ENCODE peak calls at places on chromosomes 5 and 9, in six cellular contexts. N, I, U, D, X and O are unnamed samples.

GRCh38 chr9:73152953-73153352 is 1.3 kb downstream of the ANXA1 start:
- DNase-seq in N (no peak), I (no peak), U (no peak), D (no peak), X (no peak), O (no peak)

GRCh38 chr9:128324401-128324800 is 1.8 kb downstream of the COQ4 start:
- DNase-seq in N (no peak), I (no peak), U (no peak), D (no peak), X (no peak), O (no peak)

GRCh38 chr5:16932401-16932800 is 3.7 kb downstream of the MYO10 start:
- DNase-seq in N (no peak), I (no peak), U (no peak), D (no peak), X (peak), O (no peak)

GRCh38 chr9:98600631-98601030 is 108.1 kb downstream of the GABBR2 start:
- DNase-seq in N (no peak), I (no peak), U (no peak), D (peak), X (no peak), O (no peak)

GRCh38 chr9:110890416-110890815 is 147.9 kb downstream of the LPAR1 start:
- DNase-seq in N (no peak), I (no peak), U (no peak), D (no peak), X (no peak), O (no peak)

GRCh38 chr9:123772967-123773366 is 157.0 kb downstream of the DENND1A start:
- DNase-seq in N (no peak), I (no peak), U (no peak), D (no peak), X (no peak), O (no peak)

GRCh38 chr5:173498871-173499470 is 117.5 kb downstream of the BOD1 start:
- DNase-seq in N (no peak), I (no peak), U (no peak), D (no peak), X (no peak), O (no peak)

GRCh38 chr5:157558089-157558595 is 17.4 kb downstream of the ADAM19 start:
- DNase-seq in N (no peak), I (no peak), U (no peak), D (no peak), X (no peak), O (no peak)

GRCh38 chr9:110443146-110443877 is 105.6 kb upstream of the TXNDC8 start:
- DNase-seq in N (no peak), I (no peak), U (no peak), D (no peak), X (no peak), O (no peak)

GRCh38 chr9:132885691-132886357 is 7.1 kb downstream of the SPACA9 start:
- DNase-seq in N (no peak), I (no peak), U (peak), D (no peak), X (no peak), O (no peak)

DNA sequence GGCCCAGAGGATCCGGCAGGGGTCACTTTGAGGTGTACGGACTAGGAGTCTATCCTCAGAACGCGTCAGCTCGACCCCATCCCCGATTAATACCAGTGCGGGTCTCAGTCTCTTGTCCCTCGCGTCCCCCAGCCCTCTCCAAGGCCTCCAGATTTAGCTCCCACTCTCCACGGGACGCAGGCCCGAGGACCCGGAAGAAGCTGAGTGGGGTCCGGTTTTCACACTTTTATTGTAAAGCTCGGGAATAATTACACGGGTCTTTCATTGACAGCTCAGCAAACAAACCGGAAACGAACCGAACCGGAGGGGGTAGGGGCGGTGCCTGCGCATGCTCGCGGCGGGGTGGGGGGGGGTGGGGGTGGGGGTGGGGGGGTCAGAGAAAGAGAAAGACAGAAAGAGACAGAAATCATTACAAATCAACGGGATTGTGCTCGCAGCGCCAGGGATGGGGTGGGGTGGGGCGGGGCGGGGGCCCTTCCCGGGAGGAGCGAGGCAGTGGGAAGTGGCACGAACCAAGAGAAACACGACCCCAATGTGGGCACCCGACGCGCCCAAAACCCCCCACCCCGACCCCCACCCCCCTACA is 27.9 kb downstream of the PCDH1 start:
- DNase-seq in N (no peak), I (peak), U (peak), D (no peak), X (no peak), O (peak)
- TF ChIP-seq CTCF in N (no peak), I (no peak), U (no peak), D (no peak), X (no peak), O (no peak)

GRCh38 chr5:174526177-174526576 is 198.2 kb upstream of the MSX2 start:
- DNase-seq in N (peak), I (no peak), U (no peak), D (no peak), X (no peak), O (no peak)

GRCh38 chr5:174520420-174521396 is 203.7 kb upstream of the MSX2 start:
- DNase-seq in N (no peak), I (no peak), U (no peak), D (no peak), X (peak), O (no peak)

GRCh38 chr5:174527936-174528557 is 196.3 kb upstream of the MSX2 start:
- DNase-seq in N (no peak), I (no peak), U (no peak), D (no peak), X (no peak), O (no peak)

GRCh38 chr5:174522641-174523260 is 201.6 kb upstream of the MSX2 start:
- DNase-seq in N (no peak), I (no peak), U (no peak), D (no peak), X (no peak), O (no peak)

GRCh38 chr5:174523311-174524159 is 200.8 kb upstream of the MSX2 start:
- DNase-seq in N (no peak), I (no peak), U (no peak), D (no peak), X (no peak), O (no peak)
- TF ChIP-seq CTCF in N (no peak), I (no peak), U (no peak), D (no peak), X (no peak), O (no peak)

GRCh38 chr5:37840036-37840909 is at the start of gene GDNF:
- DNase-seq in N (peak), I (peak), U (no peak), D (no peak), X (peak), O (peak)
- TF ChIP-seq CTCF in N (peak), I (no peak), U (no peak), D (no peak), X (peak), O (no peak)

GRCh38 chr9:76756273-76756650 is 8.0 kb upstream of the PCA3 start:
- DNase-seq in N (no peak), I (no peak), U (no peak), D (no peak), X (peak), O (no peak)
- TF ChIP-seq CTCF in N (no peak), I (no peak), U (no peak), D (no peak), X (no peak), O (no peak)